ENCODE peak calls at places on chromosomes 2 and 18, in ten cellular contexts. One of them, this sample, is unnamed.

GRCh38 chr2:65919579-65920188 is 487.3 kb upstream of the SPRED2 start:
- DNase-seq in sigmoid colon: no peak
- DNase-seq in stimulated activated naive B cell treated with anti-CD40 and anti-IgM and Interleukin-4, amounts not matched to agents 10 μg/mL and 1 μg/mL and 100 μg/mL, for 72 hours: no peak
- DNase-seq in gastrocnemius medialis: no peak
- DNase-seq in activated CD8-positive, alpha-beta T cell treated with anti-CD3 and anti-CD28 coated beads, Interleukin-2, amount 10 ng/mL, durations not matched to agents 7 days and 5 days: no peak
- DNase-seq in lower lobe of right lung: no peak
- DNase-seq in body of pancreas: no peak
- DNase-seq in left cardiac atrium: no peak
- DNase-seq in NCI-H69: no peak
- DNase-seq in H9: no peak
- DNase-seq in this sample: no peak

GRCh38 chr2:120224735-120225548 is 1.7 kb upstream of the TMEM185B start:
- DNase-seq in sigmoid colon: no peak
- DNase-seq in stimulated activated naive B cell treated with anti-CD40 and anti-IgM and Interleukin-4, amounts not matched to agents 10 μg/mL and 1 μg/mL and 100 μg/mL, for 72 hours: no peak
- DNase-seq in gastrocnemius medialis: no peak
- DNase-seq in activated CD8-positive, alpha-beta T cell treated with anti-CD3 and anti-CD28 coated beads, Interleukin-2, amount 10 ng/mL, durations not matched to agents 7 days and 5 days: no peak
- DNase-seq in lower lobe of right lung: no peak
- DNase-seq in body of pancreas: no peak
- DNase-seq in left cardiac atrium: no peak
- DNase-seq in NCI-H69: peak; percentile 82
- DNase-seq in H9: peak; percentile 9
- DNase-seq in this sample: no peak

GRCh38 chr2:216803803-216804202 is 56.1 kb downstream of the TNP1 start:
- DNase-seq in sigmoid colon: no peak
- DNase-seq in stimulated activated naive B cell treated with anti-CD40 and anti-IgM and Interleukin-4, amounts not matched to agents 10 μg/mL and 1 μg/mL and 100 μg/mL, for 72 hours: no peak
- DNase-seq in gastrocnemius medialis: peak; percentile 94
- DNase-seq in activated CD8-positive, alpha-beta T cell treated with anti-CD3 and anti-CD28 coated beads, Interleukin-2, amount 10 ng/mL, durations not matched to agents 7 days and 5 days: no peak
- DNase-seq in lower lobe of right lung: no peak
- DNase-seq in body of pancreas: no peak
- DNase-seq in left cardiac atrium: peak; percentile 52
- DNase-seq in NCI-H69: no peak
- DNase-seq in H9: no peak
- DNase-seq in this sample: no peak

GRCh38 chr2:171855401-171855800 is 38.6 kb downstream of the SLC25A12 start:
- DNase-seq in sigmoid colon: no peak
- DNase-seq in stimulated activated naive B cell treated with anti-CD40 and anti-IgM and Interleukin-4, amounts not matched to agents 10 μg/mL and 1 μg/mL and 100 μg/mL, for 72 hours: no peak
- DNase-seq in gastrocnemius medialis: no peak
- DNase-seq in activated CD8-positive, alpha-beta T cell treated with anti-CD3 and anti-CD28 coated beads, Interleukin-2, amount 10 ng/mL, durations not matched to agents 7 days and 5 days: no peak
- DNase-seq in lower lobe of right lung: no peak
- DNase-seq in body of pancreas: no peak
- DNase-seq in left cardiac atrium: no peak
- DNase-seq in NCI-H69: no peak
- DNase-seq in H9: no peak
- DNase-seq in this sample: no peak

GRCh38 chr2:201987426-201987825 is 46.2 kb upstream of the FZD7 start:
- DNase-seq in sigmoid colon: no peak
- DNase-seq in stimulated activated naive B cell treated with anti-CD40 and anti-IgM and Interleukin-4, amounts not matched to agents 10 μg/mL and 1 μg/mL and 100 μg/mL, for 72 hours: no peak
- DNase-seq in gastrocnemius medialis: no peak
- DNase-seq in activated CD8-positive, alpha-beta T cell treated with anti-CD3 and anti-CD28 coated beads, Interleukin-2, amount 10 ng/mL, durations not matched to agents 7 days and 5 days: no peak
- DNase-seq in lower lobe of right lung: no peak
- DNase-seq in body of pancreas: no peak
- DNase-seq in left cardiac atrium: no peak
- DNase-seq in NCI-H69: peak; percentile 29
- DNase-seq in H9: no peak
- DNase-seq in this sample: no peak

GRCh38 chr2:100580474-100581264 is 17.9 kb downstream of the PDCL3 start:
- DNase-seq in sigmoid colon: no peak
- DNase-seq in stimulated activated naive B cell treated with anti-CD40 and anti-IgM and Interleukin-4, amounts not matched to agents 10 μg/mL and 1 μg/mL and 100 μg/mL, for 72 hours: peak; percentile 62
- DNase-seq in gastrocnemius medialis: peak; percentile 19
- DNase-seq in activated CD8-positive, alpha-beta T cell treated with anti-CD3 and anti-CD28 coated beads, Interleukin-2, amount 10 ng/mL, durations not matched to agents 7 days and 5 days: peak; percentile 74
- DNase-seq in lower lobe of right lung: peak; percentile 70
- DNase-seq in body of pancreas: no peak
- DNase-seq in left cardiac atrium: no peak
- DNase-seq in NCI-H69: no peak
- DNase-seq in H9: no peak
- DNase-seq in this sample: peak; percentile 55

GRCh38 chr2:31688282-31688681 is 107.5 kb upstream of the SRD5A2 start:
- DNase-seq in sigmoid colon: no peak
- DNase-seq in stimulated activated naive B cell treated with anti-CD40 and anti-IgM and Interleukin-4, amounts not matched to agents 10 μg/mL and 1 μg/mL and 100 μg/mL, for 72 hours: no peak
- DNase-seq in gastrocnemius medialis: no peak
- DNase-seq in activated CD8-positive, alpha-beta T cell treated with anti-CD3 and anti-CD28 coated beads, Interleukin-2, amount 10 ng/mL, durations not matched to agents 7 days and 5 days: no peak
- DNase-seq in lower lobe of right lung: no peak
- DNase-seq in body of pancreas: no peak
- DNase-seq in left cardiac atrium: no peak
- DNase-seq in NCI-H69: no peak
- DNase-seq in H9: no peak
- DNase-seq in this sample: peak; percentile 25

GRCh38 chr18:3667255-3668137 is 217.5 kb downstream of the TGIF1 start:
- DNase-seq in sigmoid colon: no peak
- DNase-seq in stimulated activated naive B cell treated with anti-CD40 and anti-IgM and Interleukin-4, amounts not matched to agents 10 μg/mL and 1 μg/mL and 100 μg/mL, for 72 hours: no peak
- DNase-seq in gastrocnemius medialis: no peak
- DNase-seq in activated CD8-positive, alpha-beta T cell treated with anti-CD3 and anti-CD28 coated beads, Interleukin-2, amount 10 ng/mL, durations not matched to agents 7 days and 5 days: no peak
- DNase-seq in lower lobe of right lung: no peak
- DNase-seq in body of pancreas: no peak
- DNase-seq in left cardiac atrium: no peak
- DNase-seq in NCI-H69: peak; percentile 64
- DNase-seq in H9: no peak
- DNase-seq in this sample: no peak

GRCh38 chr2:235739704-235740415 is 246.0 kb downstream of the AGAP1 start:
- DNase-seq in sigmoid colon: no peak
- DNase-seq in stimulated activated naive B cell treated with anti-CD40 and anti-IgM and Interleukin-4, amounts not matched to agents 10 μg/mL and 1 μg/mL and 100 μg/mL, for 72 hours: no peak
- DNase-seq in gastrocnemius medialis: no peak
- DNase-seq in activated CD8-positive, alpha-beta T cell treated with anti-CD3 and anti-CD28 coated beads, Interleukin-2, amount 10 ng/mL, durations not matched to agents 7 days and 5 days: no peak
- DNase-seq in lower lobe of right lung: no peak
- DNase-seq in body of pancreas: no peak
- DNase-seq in left cardiac atrium: no peak
- DNase-seq in NCI-H69: no peak
- DNase-seq in H9: no peak
- DNase-seq in this sample: no peak

GRCh38 chr2:195984951-195985726 is 83.5 kb downstream of the DNAH7 start:
- DNase-seq in sigmoid colon: no peak
- DNase-seq in stimulated activated naive B cell treated with anti-CD40 and anti-IgM and Interleukin-4, amounts not matched to agents 10 μg/mL and 1 μg/mL and 100 μg/mL, for 72 hours: no peak
- DNase-seq in gastrocnemius medialis: no peak
- DNase-seq in activated CD8-positive, alpha-beta T cell treated with anti-CD3 and anti-CD28 coated beads, Interleukin-2, amount 10 ng/mL, durations not matched to agents 7 days and 5 days: no peak
- DNase-seq in lower lobe of right lung: no peak
- DNase-seq in body of pancreas: no peak
- DNase-seq in left cardiac atrium: no peak
- DNase-seq in NCI-H69: no peak
- DNase-seq in H9: no peak
- DNase-seq in this sample: no peak

GRCh38 chr18:2218101-2218500 is 353.2 kb downstream of the METTL4 start:
- DNase-seq in sigmoid colon: no peak
- DNase-seq in stimulated activated naive B cell treated with anti-CD40 and anti-IgM and Interleukin-4, amounts not matched to agents 10 μg/mL and 1 μg/mL and 100 μg/mL, for 72 hours: no peak
- DNase-seq in gastrocnemius medialis: no peak
- DNase-seq in activated CD8-positive, alpha-beta T cell treated with anti-CD3 and anti-CD28 coated beads, Interleukin-2, amount 10 ng/mL, durations not matched to agents 7 days and 5 days: no peak
- DNase-seq in lower lobe of right lung: no peak
- DNase-seq in body of pancreas: no peak
- DNase-seq in left cardiac atrium: no peak
- DNase-seq in NCI-H69: no peak
- DNase-seq in H9: no peak
- DNase-seq in this sample: no peak

GRCh38 chr18:4251873-4252272 is 203.2 kb downstream of the DLGAP1 start:
- DNase-seq in sigmoid colon: no peak
- DNase-seq in stimulated activated naive B cell treated with anti-CD40 and anti-IgM and Interleukin-4, amounts not matched to agents 10 μg/mL and 1 μg/mL and 100 μg/mL, for 72 hours: no peak
- DNase-seq in gastrocnemius medialis: no peak
- DNase-seq in activated CD8-positive, alpha-beta T cell treated with anti-CD3 and anti-CD28 coated beads, Interleukin-2, amount 10 ng/mL, durations not matched to agents 7 days and 5 days: no peak
- DNase-seq in lower lobe of right lung: no peak
- DNase-seq in body of pancreas: no peak
- DNase-seq in left cardiac atrium: no peak
- DNase-seq in NCI-H69: no peak
- DNase-seq in H9: no peak
- DNase-seq in this sample: no peak

GRCh38 chr2:23434721-23435121 is 49.7 kb downstream of the KLHL29 start:
- DNase-seq in sigmoid colon: peak; percentile 91
- DNase-seq in stimulated activated naive B cell treated with anti-CD40 and anti-IgM and Interleukin-4, amounts not matched to agents 10 μg/mL and 1 μg/mL and 100 μg/mL, for 72 hours: no peak
- DNase-seq in gastrocnemius medialis: no peak
- DNase-seq in activated CD8-positive, alpha-beta T cell treated with anti-CD3 and anti-CD28 coated beads, Interleukin-2, amount 10 ng/mL, durations not matched to agents 7 days and 5 days: no peak
- DNase-seq in lower lobe of right lung: no peak
- DNase-seq in body of pancreas: no peak
- DNase-seq in left cardiac atrium: no peak
- DNase-seq in NCI-H69: peak; percentile 3
- DNase-seq in H9: no peak
- DNase-seq in this sample: no peak

GRCh38 chr2:23761638-23762037 is 165.3 kb downstream of the ATAD2B start:
- DNase-seq in sigmoid colon: no peak
- DNase-seq in stimulated activated naive B cell treated with anti-CD40 and anti-IgM and Interleukin-4, amounts not matched to agents 10 μg/mL and 1 μg/mL and 100 μg/mL, for 72 hours: no peak
- DNase-seq in gastrocnemius medialis: no peak
- DNase-seq in activated CD8-positive, alpha-beta T cell treated with anti-CD3 and anti-CD28 coated beads, Interleukin-2, amount 10 ng/mL, durations not matched to agents 7 days and 5 days: no peak
- DNase-seq in lower lobe of right lung: no peak
- DNase-seq in body of pancreas: no peak
- DNase-seq in left cardiac atrium: no peak
- DNase-seq in NCI-H69: peak; percentile 5
- DNase-seq in H9: no peak
- DNase-seq in this sample: no peak

GRCh38 chr2:105765415-105766299 is 20.9 kb downstream of the NCK2 start:
- DNase-seq in sigmoid colon: no peak
- DNase-seq in stimulated activated naive B cell treated with anti-CD40 and anti-IgM and Interleukin-4, amounts not matched to agents 10 μg/mL and 1 μg/mL and 100 μg/mL, for 72 hours: no peak
- DNase-seq in gastrocnemius medialis: no peak
- DNase-seq in activated CD8-positive, alpha-beta T cell treated with anti-CD3 and anti-CD28 coated beads, Interleukin-2, amount 10 ng/mL, durations not matched to agents 7 days and 5 days: no peak
- DNase-seq in lower lobe of right lung: no peak
- DNase-seq in body of pancreas: no peak
- DNase-seq in left cardiac atrium: no peak
- DNase-seq in NCI-H69: no peak
- DNase-seq in H9: no peak
- DNase-seq in this sample: peak; percentile 23

GRCh38 chr18:23127145-23127544 is 8.1 kb upstream of the CABLES1 start:
- DNase-seq in sigmoid colon: no peak
- DNase-seq in stimulated activated naive B cell treated with anti-CD40 and anti-IgM and Interleukin-4, amounts not matched to agents 10 μg/mL and 1 μg/mL and 100 μg/mL, for 72 hours: no peak
- DNase-seq in gastrocnemius medialis: no peak
- DNase-seq in activated CD8-positive, alpha-beta T cell treated with anti-CD3 and anti-CD28 coated beads, Interleukin-2, amount 10 ng/mL, durations not matched to agents 7 days and 5 days: no peak
- DNase-seq in lower lobe of right lung: no peak
- DNase-seq in body of pancreas: no peak
- DNase-seq in left cardiac atrium: no peak
- DNase-seq in NCI-H69: peak; percentile 51
- DNase-seq in H9: no peak
- DNase-seq in this sample: no peak

GRCh38 chr2:143165291-143165690 is 36.1 kb downstream of the ARHGAP15 start:
- DNase-seq in sigmoid colon: no peak
- DNase-seq in stimulated activated naive B cell treated with anti-CD40 and anti-IgM and Interleukin-4, amounts not matched to agents 10 μg/mL and 1 μg/mL and 100 μg/mL, for 72 hours: no peak
- DNase-seq in gastrocnemius medialis: no peak
- DNase-seq in activated CD8-positive, alpha-beta T cell treated with anti-CD3 and anti-CD28 coated beads, Interleukin-2, amount 10 ng/mL, durations not matched to agents 7 days and 5 days: no peak
- DNase-seq in lower lobe of right lung: no peak
- DNase-seq in body of pancreas: no peak
- DNase-seq in left cardiac atrium: no peak
- DNase-seq in NCI-H69: no peak
- DNase-seq in H9: no peak
- DNase-seq in this sample: no peak

GRCh38 chr18:55753643-55754255 is 165.8 kb upstream of the TCF4 start:
- DNase-seq in sigmoid colon: no peak
- DNase-seq in stimulated activated naive B cell treated with anti-CD40 and anti-IgM and Interleukin-4, amounts not matched to agents 10 μg/mL and 1 μg/mL and 100 μg/mL, for 72 hours: no peak
- DNase-seq in gastrocnemius medialis: no peak
- DNase-seq in activated CD8-positive, alpha-beta T cell treated with anti-CD3 and anti-CD28 coated beads, Interleukin-2, amount 10 ng/mL, durations not matched to agents 7 days and 5 days: no peak
- DNase-seq in lower lobe of right lung: no peak
- DNase-seq in body of pancreas: no peak
- DNase-seq in left cardiac atrium: no peak
- DNase-seq in NCI-H69: no peak
- DNase-seq in H9: no peak
- DNase-seq in this sample: no peak

GRCh38 chr2:137937778-137938177 is 26.5 kb upstream of the HNMT start:
- DNase-seq in sigmoid colon: no peak
- DNase-seq in stimulated activated naive B cell treated with anti-CD40 and anti-IgM and Interleukin-4, amounts not matched to agents 10 μg/mL and 1 μg/mL and 100 μg/mL, for 72 hours: no peak
- DNase-seq in gastrocnemius medialis: no peak
- DNase-seq in activated CD8-positive, alpha-beta T cell treated with anti-CD3 and anti-CD28 coated beads, Interleukin-2, amount 10 ng/mL, durations not matched to agents 7 days and 5 days: no peak
- DNase-seq in lower lobe of right lung: no peak
- DNase-seq in body of pancreas: no peak
- DNase-seq in left cardiac atrium: no peak
- DNase-seq in NCI-H69: peak; percentile 7
- DNase-seq in H9: peak; percentile 25
- DNase-seq in this sample: no peak

GRCh38 chr2:174248998-174249592 is 763 bp upstream of the OLA1 start:
- DNase-seq in sigmoid colon: no peak
- DNase-seq in stimulated activated naive B cell treated with anti-CD40 and anti-IgM and Interleukin-4, amounts not matched to agents 10 μg/mL and 1 μg/mL and 100 μg/mL, for 72 hours: no peak
- DNase-seq in gastrocnemius medialis: no peak
- DNase-seq in activated CD8-positive, alpha-beta T cell treated with anti-CD3 and anti-CD28 coated beads, Interleukin-2, amount 10 ng/mL, durations not matched to agents 7 days and 5 days: no peak
- DNase-seq in lower lobe of right lung: no peak
- DNase-seq in body of pancreas: no peak
- DNase-seq in left cardiac atrium: no peak
- DNase-seq in NCI-H69: no peak
- DNase-seq in H9: no peak
- DNase-seq in this sample: no peak